ENCODE peak calls at places on chromosomes 16 and 17, in four cellular contexts. One of them, this sample, is unnamed.
A peak's percentile ranks its signal among the peaks of the same experiment; 100 is the strongest.

GRCh38 chr17:74598346-74599022 is 6.4 kb upstream of the CD300LD start:
- DNase-seq in stimulated activated CD8-positive, alpha-beta memory T cell treated with anti-CD3 and anti-CD28 coated beads, Interleukin-7, amount 100 ng/mL, for 1 hour: no peak
- DNase-seq in Caco-2: no peak
- DNase-seq in cardiac fibroblast: no peak
- DNase-seq in this sample: no peak

GRCh38 chr17:17051791-17052461 is 9.7 kb downstream of the MPRIP start:
- DNase-seq in stimulated activated CD8-positive, alpha-beta memory T cell treated with anti-CD3 and anti-CD28 coated beads, Interleukin-7, amount 100 ng/mL, for 1 hour: no peak
- DNase-seq in Caco-2: no peak
- DNase-seq in cardiac fibroblast: peak; percentile 26
- DNase-seq in this sample: no peak

GRCh38 chr16:30839523-30840227 is 52.7 kb upstream of the ZNF629 start:
- DNase-seq in stimulated activated CD8-positive, alpha-beta memory T cell treated with anti-CD3 and anti-CD28 coated beads, Interleukin-7, amount 100 ng/mL, for 1 hour: no peak
- DNase-seq in Caco-2: peak; percentile 39
- DNase-seq in cardiac fibroblast: no peak
- DNase-seq in this sample: no peak

GRCh38 chr17:46056800-46057304 is 57.8 kb downstream of the STH start:
- DNase-seq in stimulated activated CD8-positive, alpha-beta memory T cell treated with anti-CD3 and anti-CD28 coated beads, Interleukin-7, amount 100 ng/mL, for 1 hour: no peak
- DNase-seq in Caco-2: no peak
- DNase-seq in cardiac fibroblast: peak; percentile 91
- DNase-seq in this sample: no peak

GRCh38 chr16:25783226-25783625 is 91.5 kb downstream of the HS3ST4 start:
- DNase-seq in stimulated activated CD8-positive, alpha-beta memory T cell treated with anti-CD3 and anti-CD28 coated beads, Interleukin-7, amount 100 ng/mL, for 1 hour: no peak
- DNase-seq in Caco-2: no peak
- DNase-seq in cardiac fibroblast: no peak
- DNase-seq in this sample: no peak

GRCh38 chr17:27793168-27793905 is 7.0 kb downstream of the NOS2 start:
- DNase-seq in stimulated activated CD8-positive, alpha-beta memory T cell treated with anti-CD3 and anti-CD28 coated beads, Interleukin-7, amount 100 ng/mL, for 1 hour: no peak
- DNase-seq in Caco-2: peak; percentile 90
- DNase-seq in cardiac fibroblast: no peak
- DNase-seq in this sample: no peak

GRCh38 chr17:40450175-40450574 is 6.9 kb downstream of the IGFBP4 start:
- DNase-seq in stimulated activated CD8-positive, alpha-beta memory T cell treated with anti-CD3 and anti-CD28 coated beads, Interleukin-7, amount 100 ng/mL, for 1 hour: peak; percentile 19
- DNase-seq in Caco-2: peak; percentile 74
- DNase-seq in cardiac fibroblast: peak; percentile 69
- DNase-seq in this sample: no peak

GRCh38 chr17:53722407-53722806 is 100.3 kb upstream of the KIF2B start:
- DNase-seq in stimulated activated CD8-positive, alpha-beta memory T cell treated with anti-CD3 and anti-CD28 coated beads, Interleukin-7, amount 100 ng/mL, for 1 hour: no peak
- DNase-seq in Caco-2: no peak
- DNase-seq in cardiac fibroblast: peak; percentile 96
- DNase-seq in this sample: no peak

GRCh38 chr17:4994081-4994595 is 3.2 kb downstream of the INCA1 start:
- DNase-seq in stimulated activated CD8-positive, alpha-beta memory T cell treated with anti-CD3 and anti-CD28 coated beads, Interleukin-7, amount 100 ng/mL, for 1 hour: no peak
- DNase-seq in Caco-2: no peak
- DNase-seq in cardiac fibroblast: peak; percentile 57
- DNase-seq in this sample: no peak

GRCh38 chr17:77328823-77329740 is 188.3 kb downstream of the SEC14L1 start:
- DNase-seq in stimulated activated CD8-positive, alpha-beta memory T cell treated with anti-CD3 and anti-CD28 coated beads, Interleukin-7, amount 100 ng/mL, for 1 hour: no peak
- DNase-seq in Caco-2: no peak
- DNase-seq in cardiac fibroblast: no peak
- DNase-seq in this sample: no peak

GRCh38 chr17:11485336-11485735 is 112.9 kb upstream of the DNAH9 start:
- DNase-seq in stimulated activated CD8-positive, alpha-beta memory T cell treated with anti-CD3 and anti-CD28 coated beads, Interleukin-7, amount 100 ng/mL, for 1 hour: no peak
- DNase-seq in Caco-2: no peak
- DNase-seq in cardiac fibroblast: no peak
- DNase-seq in this sample: no peak

GRCh38 chr17:64732336-64733006 is 70.4 kb upstream of the SMURF2 start:
- DNase-seq in stimulated activated CD8-positive, alpha-beta memory T cell treated with anti-CD3 and anti-CD28 coated beads, Interleukin-7, amount 100 ng/mL, for 1 hour: no peak
- DNase-seq in Caco-2: no peak
- DNase-seq in cardiac fibroblast: peak; percentile 86
- DNase-seq in this sample: no peak

GRCh38 chr16:72195609-72196008 is 23.7 kb upstream of the PMFBP1 start:
- DNase-seq in stimulated activated CD8-positive, alpha-beta memory T cell treated with anti-CD3 and anti-CD28 coated beads, Interleukin-7, amount 100 ng/mL, for 1 hour: no peak
- DNase-seq in Caco-2: peak; percentile 29
- DNase-seq in cardiac fibroblast: no peak
- DNase-seq in this sample: no peak

GRCh38 chr17:57989011-57989345 is 924 bp upstream of the VEZF1 start:
- DNase-seq in stimulated activated CD8-positive, alpha-beta memory T cell treated with anti-CD3 and anti-CD28 coated beads, Interleukin-7, amount 100 ng/mL, for 1 hour: no peak
- DNase-seq in Caco-2: peak; percentile 59
- DNase-seq in cardiac fibroblast: peak; percentile 47
- DNase-seq in this sample: no peak

GRCh38 chr17:66494023-66494803 is 191.8 kb downstream of the PRKCA start:
- DNase-seq in stimulated activated CD8-positive, alpha-beta memory T cell treated with anti-CD3 and anti-CD28 coated beads, Interleukin-7, amount 100 ng/mL, for 1 hour: no peak
- DNase-seq in Caco-2: no peak
- DNase-seq in cardiac fibroblast: peak; percentile 98
- DNase-seq in this sample: no peak

GRCh38 chr16:64615647-64616280 is 506.1 kb downstream of the CDH11 start:
- DNase-seq in stimulated activated CD8-positive, alpha-beta memory T cell treated with anti-CD3 and anti-CD28 coated beads, Interleukin-7, amount 100 ng/mL, for 1 hour: no peak
- DNase-seq in Caco-2: no peak
- DNase-seq in cardiac fibroblast: peak; percentile 3
- DNase-seq in this sample: no peak

GRCh38 chr16:53549970-53550406 is 47.0 kb upstream of the AKTIP start:
- DNase-seq in stimulated activated CD8-positive, alpha-beta memory T cell treated with anti-CD3 and anti-CD28 coated beads, Interleukin-7, amount 100 ng/mL, for 1 hour: peak; percentile 14
- DNase-seq in Caco-2: peak; percentile 82
- DNase-seq in cardiac fibroblast: peak; percentile 87
- DNase-seq in this sample: no peak

GRCh38 chr17:57404807-57405485 is 148.6 kb downstream of the MSI2 start:
- DNase-seq in stimulated activated CD8-positive, alpha-beta memory T cell treated with anti-CD3 and anti-CD28 coated beads, Interleukin-7, amount 100 ng/mL, for 1 hour: no peak
- DNase-seq in Caco-2: no peak
- DNase-seq in cardiac fibroblast: no peak
- DNase-seq in this sample: no peak

GRCh38 chr17:61731330-61731729 is 132.0 kb downstream of the BRIP1 start:
- DNase-seq in stimulated activated CD8-positive, alpha-beta memory T cell treated with anti-CD3 and anti-CD28 coated beads, Interleukin-7, amount 100 ng/mL, for 1 hour: no peak
- DNase-seq in Caco-2: no peak
- DNase-seq in cardiac fibroblast: no peak
- DNase-seq in this sample: no peak

GRCh38 chr17:42311240-42312034 is 23.1 kb downstream of the STAT5A start:
- DNase-seq in stimulated activated CD8-positive, alpha-beta memory T cell treated with anti-CD3 and anti-CD28 coated beads, Interleukin-7, amount 100 ng/mL, for 1 hour: no peak
- DNase-seq in Caco-2: peak; percentile 68
- DNase-seq in cardiac fibroblast: peak; percentile 93
- DNase-seq in this sample: no peak

GRCh38 chr16:26247063-26247462 is 555.3 kb downstream of the HS3ST4 start:
- DNase-seq in stimulated activated CD8-positive, alpha-beta memory T cell treated with anti-CD3 and anti-CD28 coated beads, Interleukin-7, amount 100 ng/mL, for 1 hour: no peak
- DNase-seq in Caco-2: no peak
- DNase-seq in cardiac fibroblast: no peak
- DNase-seq in this sample: no peak

GRCh38 chr17:59840908-59841666 is 51.7 kb downstream of the TUBD1 start:
- DNase-seq in stimulated activated CD8-positive, alpha-beta memory T cell treated with anti-CD3 and anti-CD28 coated beads, Interleukin-7, amount 100 ng/mL, for 1 hour: no peak
- DNase-seq in Caco-2: no peak
- DNase-seq in cardiac fibroblast: no peak
- DNase-seq in this sample: no peak

GRCh38 chr17:17439971-17440843 is 36.6 kb upstream of the MED9 start:
- DNase-seq in stimulated activated CD8-positive, alpha-beta memory T cell treated with anti-CD3 and anti-CD28 coated beads, Interleukin-7, amount 100 ng/mL, for 1 hour: peak; percentile 62
- DNase-seq in Caco-2: peak; percentile 83
- DNase-seq in cardiac fibroblast: peak; percentile 71
- DNase-seq in this sample: peak; percentile 38

GRCh38 chr17:17412331-17412730 is 64.5 kb upstream of the MED9 start:
- DNase-seq in stimulated activated CD8-positive, alpha-beta memory T cell treated with anti-CD3 and anti-CD28 coated beads, Interleukin-7, amount 100 ng/mL, for 1 hour: no peak
- DNase-seq in Caco-2: no peak
- DNase-seq in cardiac fibroblast: peak; percentile 93
- DNase-seq in this sample: no peak